ENCODE peak calls at places on chromosome 12, in six cellular contexts. K, S, I, H, J and R are unnamed samples. For H3K4me1, the result is how much of the 10 kb centered on the place peaks cover.

GRCh38 chr12:105933671-105934665 is 204.8 kb downstream of the NUAK1 start:
- ATAC-seq in K (no peak), S (no peak), I (peak), H (no peak), J (no peak), R (peak)

GRCh38 chr12:67705394-67706370 is 57.1 kb downstream of the DYRK2 start:
- ATAC-seq in K (no peak), S (no peak), I (peak), H (no peak), J (no peak), R (no peak)

GRCh38 chr12:121413917-121414316 is 14.0 kb downstream of the RNF34 start:
- ATAC-seq in K (no peak), S (no peak), I (no peak), H (no peak), J (no peak), R (no peak)

GRCh38 chr12:71626098-71626497 is 37.5 kb downstream of the ZFC3H1 start:
- ATAC-seq in K (no peak), S (no peak), I (no peak), H (peak), J (no peak), R (no peak)

GRCh38 chr12:1630827-1631591 is 2.0 kb downstream of the WNT5B start:
- ATAC-seq in K (no peak), S (peak), I (no peak), H (no peak), J (no peak), R (no peak)

GRCh38 chr12:12301122-12301521 is 34.3 kb upstream of the LRP6 start:
- ATAC-seq in K (no peak), S (no peak), I (no peak), H (no peak), J (no peak), R (no peak)

GRCh38 chr12:125340791-125341190 is 275.6 kb downstream of the AACS start:
- ATAC-seq in K (no peak), S (no peak), I (peak), H (no peak), J (peak), R (peak)

GRCh38 chr12:105641742-105642141 is 311.3 kb downstream of the C12orf75 start:
- ATAC-seq in K (no peak), S (no peak), I (no peak), H (no peak), J (no peak), R (no peak)

GRCh38 chr12:95319694-95320331 is 102.2 kb downstream of the VEZT start:
- ATAC-seq in K (peak), S (no peak), I (no peak), H (no peak), J (no peak), R (no peak)

GRCh38 chr12:89064780-89065179 is 287.5 kb downstream of the DUSP6 start:
- ATAC-seq in K (no peak), S (no peak), I (no peak), H (no peak), J (no peak), R (no peak)

GRCh38 chr12:45622210-45622937 is 107.1 kb upstream of the ARID2 start:
- ATAC-seq in K (no peak), S (no peak), I (no peak), H (no peak), J (no peak), R (no peak)

GRCh38 chr12:112546996-112547395 is 128.2 kb downstream of the PTPN11 start:
- ATAC-seq in K (no peak), S (no peak), I (no peak), H (no peak), J (no peak), R (no peak)

GRCh38 chr12:40063424-40063823 is 42.5 kb downstream of the SLC2A13 start:
- ATAC-seq in K (no peak), S (no peak), I (no peak), H (no peak), J (no peak), R (peak)

GRCh38 chr12:105336411-105336810 is 5.9 kb downstream of the C12orf75 start:
- ATAC-seq in K (no peak), S (no peak), I (no peak), H (no peak), J (no peak), R (no peak)

GRCh38 chr12:120741476-120742206 is 16.0 kb downstream of the ACADS start:
- ATAC-seq in K (no peak), S (peak), I (no peak), H (no peak), J (no peak), R (no peak)

GRCh38 chr12:121990692-121991603 is 30.7 kb upstream of the BCL7A start:
- ATAC-seq in K (peak), S (no peak), I (peak), H (peak), J (no peak), R (no peak)

GRCh38 chr12:49236423-49236822 is 28.5 kb upstream of the TUBA1C start:
- ATAC-seq in K (no peak), S (no peak), I (no peak), H (no peak), J (no peak), R (no peak)

GRCh38 chr12:94416613-94417012 is 43.1 kb downstream of the CEP83 start:
- ATAC-seq in K (peak), S (no peak), I (no peak), H (peak), J (peak), R (no peak)

GRCh38 chr12:122079532-122080081 is 1.1 kb downstream of the MLXIP start:
- ATAC-seq in K (no peak), S (peak), I (no peak), H (no peak), J (peak), R (no peak)

GRCh38 chr12:46921754-46922113 is 95.9 kb upstream of the SLC38A4 start:
- ATAC-seq in K (no peak), S (peak), I (no peak), H (no peak), J (no peak), R (peak)

GRCh38 chr12:57833672-57834071 is 12.9 kb downstream of the CTDSP2 start:
- ATAC-seq in K (no peak), S (no peak), I (no peak), H (no peak), J (no peak), R (no peak)

GRCh38 chr12:131136539-131136872 is 182.8 kb downstream of the ADGRD1 start:
- ATAC-seq in K (no peak), S (no peak), I (no peak), H (no peak), J (no peak), R (no peak)

GRCh38 chr12:117118838-117119591 is 19.8 kb upstream of the TESC start:
- ATAC-seq in K (peak), S (peak), I (peak), H (peak), J (no peak), R (peak)

GRCh38 chr12:48865141-48865440 is 579 bp downstream of the RND1 start:
- ATAC-seq in K (peak), S (peak), I (no peak), H (no peak), J (peak), R (no peak)

GRCh38 chr12:12465522-12465921 is 97.1 kb downstream of the DUSP16 start:
- ATAC-seq in K (no peak), S (no peak), I (no peak), H (no peak), J (no peak), R (no peak)

GRCh38 chr12:105352940-105353635 is 22.6 kb downstream of the C12orf75 start:
- ATAC-seq in K (no peak), S (no peak), I (no peak), H (no peak), J (no peak), R (no peak)

GRCh38 chr12:51906452-51907082 is 737 bp upstream of the ACVRL1 start:
- ATAC-seq in K (peak), S (no peak), I (no peak), H (no peak), J (peak), R (peak)

GRCh38 chr12:72540811-72541210 is 268.6 kb downstream of the TRHDE start:
- ATAC-seq in K (no peak), S (no peak), I (no peak), H (no peak), J (no peak), R (no peak)

GRCh38 chr12:108340037-108340436 is 926 bp upstream of the CMKLR1 start:
- ATAC-seq in K (peak), S (no peak), I (no peak), H (no peak), J (no peak), R (no peak)

GRCh38 chr12:1740161-1740948 is 49.5 kb downstream of the ADIPOR2 start:
- ATAC-seq in K (no peak), S (peak), I (no peak), H (peak), J (peak), R (no peak)

DNA sequence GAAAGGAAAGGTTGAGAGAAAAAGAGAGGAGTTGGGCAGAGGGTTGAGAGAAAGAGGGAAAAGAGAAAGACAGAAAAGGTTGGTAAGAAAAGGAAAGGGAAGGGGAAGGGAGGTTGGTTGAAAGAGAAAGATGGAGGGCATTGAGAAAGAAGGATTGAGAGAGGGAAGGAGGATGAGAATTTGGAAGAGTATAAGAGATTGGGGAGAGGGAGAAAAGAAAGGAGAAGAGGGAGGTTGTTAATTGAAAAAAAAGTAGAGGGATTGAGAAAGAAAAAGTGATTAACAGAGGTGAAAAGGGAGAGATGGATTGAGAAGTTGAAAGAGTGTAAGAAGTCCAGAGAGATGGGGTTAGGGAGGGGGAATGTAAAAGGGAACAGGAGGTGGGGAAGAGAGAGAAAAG is 21.5 kb upstream of the ERGIC2 start:
- ATAC-seq in K (no peak), S (no peak), I (no peak), H (no peak), J (no peak), R (no peak)
- TF ChIP-seq EP300 in K (no peak), S (no peak), I (no peak), H (no peak), J (no peak), R (no peak)

GRCh38 chr12:109946913-109947312 is 46.8 kb downstream of the TCHP start:
- ATAC-seq in K (no peak), S (no peak), I (no peak), H (no peak), J (no peak), R (no peak)
- H3K4me1 ChIP-seq in K (under half), S (half or more), I (under half), H (under half), J (under half), R (under half)

GRCh38 chr12:2854669-2855453 is 2.0 kb downstream of the TEX52 start:
- ATAC-seq in K (no peak), S (no peak), I (no peak), H (no peak), J (no peak), R (no peak)
- H3K4me3 ChIP-seq in K (no peak), S (no peak), I (no peak), H (no peak), J (no peak), R (no peak)

GRCh38 chr12:26891704-26892103 is 46.1 kb downstream of the INTS13 start:
- ATAC-seq in K (no peak), S (no peak), I (no peak), H (no peak), J (no peak), R (no peak)
- TF ChIP-seq EP300 in K (no peak), S (no peak), I (no peak), H (no peak), J (no peak), R (no peak)

DNA sequence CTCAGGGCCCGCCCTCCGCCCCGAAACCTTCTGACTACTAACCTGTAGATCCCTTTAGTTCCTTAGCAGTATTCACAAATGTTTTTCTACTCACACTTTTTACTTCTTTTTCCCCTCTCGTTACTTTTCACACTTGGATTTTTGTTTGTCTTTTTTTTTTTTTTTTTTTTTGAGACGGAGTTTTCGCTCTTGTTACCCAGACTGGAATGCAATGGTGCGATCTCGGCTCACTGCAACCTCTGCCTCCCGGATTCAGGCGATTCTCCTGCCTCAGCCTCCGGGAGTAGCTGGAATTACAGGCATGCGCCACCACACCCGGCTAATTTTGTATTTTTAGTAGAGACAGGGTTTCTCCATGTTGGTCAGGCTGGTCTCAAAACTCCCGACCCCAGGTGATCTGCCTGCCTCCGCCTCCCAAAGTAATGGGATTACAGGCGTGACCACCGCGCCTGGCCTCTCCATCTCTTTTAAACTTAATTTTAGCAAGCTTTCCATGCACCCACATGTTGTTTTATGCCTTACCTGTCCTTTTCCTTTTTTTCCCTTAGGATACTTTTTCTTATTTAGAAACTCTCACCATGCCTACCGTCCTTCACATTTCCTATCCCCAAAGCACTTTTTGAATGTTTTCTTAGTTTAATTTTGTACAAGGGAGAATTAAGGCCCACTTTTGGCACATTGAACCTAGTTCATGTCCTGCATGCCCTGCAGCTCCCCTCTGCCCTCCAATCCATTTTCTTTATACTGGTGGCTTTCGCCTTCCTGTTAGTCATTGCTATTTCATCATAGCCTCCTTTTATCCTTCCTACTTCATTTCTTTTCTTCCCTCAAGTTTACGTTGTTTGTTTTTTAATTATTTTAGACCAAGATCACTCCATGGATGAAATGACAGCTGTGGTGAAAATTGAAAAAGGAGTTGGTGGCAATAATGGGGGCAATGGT is 1.1 kb downstream of the SP1 start:
- ATAC-seq in K (no peak), S (no peak), I (no peak), H (no peak), J (no peak), R (no peak)
- H3K4me1 ChIP-seq in K (half or more), S (half or more), I (under half), H (under half), J (under half), R (under half)

DNA sequence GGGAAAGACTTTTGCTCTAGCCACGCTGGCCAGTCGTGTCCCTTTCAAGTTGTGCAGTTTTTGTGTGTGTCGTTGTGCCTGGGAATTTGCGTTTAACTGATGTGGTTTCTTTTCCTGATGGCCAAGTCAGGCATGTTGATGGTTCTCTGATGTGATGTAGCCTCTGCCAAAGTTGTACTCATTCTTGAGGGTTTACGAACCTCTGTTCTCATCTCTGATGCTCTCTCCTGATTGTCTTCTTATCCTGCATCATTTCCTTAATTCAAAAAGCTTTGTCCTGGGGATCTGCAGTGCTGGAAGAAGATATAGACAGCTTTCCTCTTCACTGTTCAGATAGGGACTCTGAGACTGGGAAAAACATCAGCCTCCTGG is 25.4 kb downstream of the CD9 start:
- ATAC-seq in K (no peak), S (no peak), I (no peak), H (no peak), J (no peak), R (no peak)
- H3K4me3 ChIP-seq in K (no peak), S (no peak), I (no peak), H (no peak), J (no peak), R (no peak)

DNA sequence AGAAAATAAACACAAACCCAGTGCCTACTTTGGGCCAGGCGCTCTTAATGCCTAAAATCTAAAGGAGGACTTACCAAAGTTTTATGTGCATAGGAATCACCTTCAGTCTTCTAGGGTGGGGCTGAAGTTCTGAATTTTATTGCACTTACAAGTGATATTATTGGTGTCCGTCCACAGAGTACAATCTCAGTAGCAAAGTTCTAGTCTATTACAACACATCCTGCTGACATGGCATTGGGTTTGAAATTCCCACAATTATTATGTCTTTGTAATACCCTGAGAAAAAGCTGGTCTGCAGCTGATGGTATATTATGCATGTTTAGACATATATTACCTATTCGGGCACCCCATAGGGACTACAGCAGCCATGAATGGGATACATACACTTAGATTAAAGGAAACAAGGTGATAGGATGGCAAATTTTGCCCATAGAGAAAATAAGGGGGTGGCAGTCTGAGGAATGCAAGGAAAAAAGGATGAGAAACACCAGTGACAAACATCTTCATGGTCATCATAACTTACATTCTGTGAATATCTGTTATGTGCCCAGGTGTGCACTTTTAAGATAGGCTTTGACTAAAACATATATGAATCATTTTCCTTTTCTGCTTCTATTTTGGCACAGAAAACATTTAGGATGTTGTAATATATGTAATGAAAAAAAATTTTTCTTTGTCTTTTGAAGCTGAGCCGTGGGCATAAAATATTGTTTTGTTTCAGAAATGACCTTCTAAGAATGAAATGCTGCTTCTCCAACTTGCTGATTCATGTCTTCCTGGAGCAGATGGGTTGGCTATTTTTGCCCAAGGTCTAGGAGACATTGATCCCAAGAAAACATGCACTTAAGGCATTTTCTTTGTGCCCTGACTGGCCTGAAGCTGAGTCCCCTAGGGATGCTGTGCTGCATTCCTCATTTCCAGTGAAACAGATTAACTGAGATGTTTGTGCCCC is 27.2 kb upstream of the ALG10 start:
- ATAC-seq in K (no peak), S (no peak), I (no peak), H (no peak), J (no peak), R (no peak)
- TF ChIP-seq EP300 in K (no peak), S (no peak), I (no peak), H (no peak), J (no peak), R (no peak)